ENCODE peak calls at places on chromosomes 2 and 18, in ten cellular contexts. E is T follicular helper cell; A is GM12865; N is PC-9; O is right cardiac atrium; B is stimulated activated CD4-positive, alpha-beta T cell treated with anti-CD3 and anti-CD28 coated beads, Interleukin-4, amount 100 ng/mL, for 4 hours; H is heart right ventricle; S is dorsolateral prefrontal cortex; V is occipital lobe; J is T-helper 9 cell. P is an unnamed sample.

GRCh38 chr2:112658820-112659667 is 13.3 kb downstream of the SLC20A1 start:
- DNase-seq in E (no peak), A (no peak), N (peak), O (no peak), B (no peak), H (no peak), S (no peak), V (no peak), J (no peak), P (no peak)

GRCh38 chr2:230430957-230431635 is 15.1 kb downstream of the SP100 start:
- DNase-seq in E (no peak), A (peak), N (no peak), O (no peak), B (no peak), H (no peak), S (no peak), V (no peak), J (no peak), P (no peak)

GRCh38 chr2:238942080-238942761 is 94.3 kb downstream of the TWIST2 start:
- DNase-seq in E (no peak), A (no peak), N (no peak), O (no peak), B (no peak), H (no peak), S (no peak), V (no peak), J (no peak), P (no peak)

GRCh38 chr2:229032596-229033234 is 238.4 kb downstream of the PID1 start:
- DNase-seq in E (no peak), A (no peak), N (no peak), O (no peak), B (no peak), H (no peak), S (no peak), V (no peak), J (no peak), P (no peak)

GRCh38 chr2:168694876-168695275 is 107.6 kb upstream of the NOSTRIN start:
- DNase-seq in E (no peak), A (no peak), N (no peak), O (no peak), B (no peak), H (no peak), S (no peak), V (no peak), J (no peak), P (no peak)

GRCh38 chr2:20447437-20448245 is 767 bp downstream of the RHOB start:
- DNase-seq in E (peak), A (peak), N (peak), O (peak), B (no peak), H (peak), S (peak), V (peak), J (peak), P (no peak)

GRCh38 chr2:32064021-32064678 is 794 bp downstream of the SPAST start:
- DNase-seq in E (peak), A (peak), N (no peak), O (no peak), B (peak), H (peak), S (peak), V (no peak), J (no peak), P (no peak)

GRCh38 chr2:191701696-191702095 is 23.8 kb downstream of the NABP1 start:
- DNase-seq in E (no peak), A (no peak), N (no peak), O (no peak), B (no peak), H (no peak), S (no peak), V (no peak), J (no peak), P (no peak)

GRCh38 chr2:195636890-195637289 is 20.1 kb upstream of the SLC39A10 start:
- DNase-seq in E (no peak), A (no peak), N (no peak), O (no peak), B (no peak), H (no peak), S (no peak), V (no peak), J (no peak), P (peak)

GRCh38 chr2:237141556-237141955 is 55.9 kb downstream of the COPS8 start:
- DNase-seq in E (no peak), A (no peak), N (no peak), O (no peak), B (no peak), H (no peak), S (no peak), V (no peak), J (no peak), P (no peak)

GRCh38 chr18:25134858-25135257 is 217.1 kb downstream of the ZNF521 start:
- DNase-seq in E (no peak), A (no peak), N (no peak), O (no peak), B (no peak), H (no peak), S (no peak), V (no peak), J (no peak), P (no peak)

GRCh38 chr18:8874872-8875271 is 169.5 kb downstream of the MTCL1 start:
- DNase-seq in E (no peak), A (no peak), N (no peak), O (no peak), B (no peak), H (no peak), S (no peak), V (no peak), J (no peak), P (no peak)

GRCh38 chr2:7013761-7014160 is 96.5 kb downstream of the RNF144A start:
- DNase-seq in E (no peak), A (no peak), N (no peak), O (no peak), B (no peak), H (no peak), S (no peak), V (no peak), J (no peak), P (no peak)

GRCh38 chr2:201471732-201472395 is 20.3 kb downstream of the STRADB start:
- DNase-seq in E (no peak), A (no peak), N (no peak), O (no peak), B (no peak), H (no peak), S (no peak), V (no peak), J (no peak), P (no peak)

GRCh38 chr2:96540136-96540535 is 3.6 kb downstream of the ARID5A start:
- DNase-seq in E (no peak), A (no peak), N (peak), O (no peak), B (no peak), H (no peak), S (no peak), V (no peak), J (no peak), P (no peak)

GRCh38 chr2:14634885-14635871 is 2.7 kb downstream of the LRATD1 start:
- DNase-seq in E (no peak), A (no peak), N (peak), O (peak), B (no peak), H (peak), S (peak), V (peak), J (no peak), P (no peak)

GRCh38 chr2:164766217-164766616 is 75.4 kb downstream of the COBLL1 start:
- DNase-seq in E (no peak), A (no peak), N (no peak), O (no peak), B (no peak), H (no peak), S (no peak), V (no peak), J (no peak), P (no peak)

GRCh38 chr2:71299507-71299906 is 32.1 kb upstream of the ZNF638 start:
- DNase-seq in E (no peak), A (peak), N (no peak), O (no peak), B (no peak), H (no peak), S (no peak), V (no peak), J (no peak), P (no peak)

GRCh38 chr2:39845460-39846146 is 66.5 kb upstream of the THUMPD2 start:
- DNase-seq in E (no peak), A (no peak), N (peak), O (no peak), B (no peak), H (no peak), S (no peak), V (no peak), J (no peak), P (peak)

GRCh38 chr2:83234291-83234690 is 1224.8 kb downstream of the SUCLG1 start:
- DNase-seq in E (no peak), A (no peak), N (no peak), O (no peak), B (no peak), H (no peak), S (no peak), V (no peak), J (no peak), P (no peak)